ENCODE peak calls at places on chromosomes 6 and 20, in ten cellular contexts. One of them, this sample, is unnamed.

GRCh38 chr6:26473758-26474438 is 16.1 kb downstream of the BTN2A1 start:
- DNase-seq in sigmoid colon: peak; percentile 92
- DNase-seq in AG09319: peak; percentile 90
- DNase-seq in cardiac fibroblast: peak; percentile 96
- DNase-seq in HCT116: peak; percentile 83
- DNase-seq in AG10803: peak; percentile 96
- DNase-seq in osteocyte: no peak
- DNase-seq in HFF-Myc: peak; percentile 94
- DNase-seq in psoas muscle: peak; percentile 50
- DNase-seq in choroid plexus epithelial cell: peak; percentile 98
- DNase-seq in this sample: peak; percentile 79

GRCh38 chr6:130223508-130223907 is 757 bp upstream of the SAMD3 start:
- DNase-seq in sigmoid colon: no peak
- DNase-seq in AG09319: no peak
- DNase-seq in cardiac fibroblast: no peak
- DNase-seq in HCT116: no peak
- DNase-seq in AG10803: no peak
- DNase-seq in osteocyte: no peak
- DNase-seq in HFF-Myc: no peak
- DNase-seq in psoas muscle: no peak
- DNase-seq in choroid plexus epithelial cell: no peak
- DNase-seq in this sample: peak; percentile 43

GRCh38 chr6:28977351-28978136 is 27.6 kb downstream of the ZNF311 start:
- DNase-seq in sigmoid colon: no peak
- DNase-seq in AG09319: no peak
- DNase-seq in cardiac fibroblast: peak; percentile 68
- DNase-seq in HCT116: no peak
- DNase-seq in AG10803: peak; percentile 74
- DNase-seq in osteocyte: no peak
- DNase-seq in HFF-Myc: no peak
- DNase-seq in psoas muscle: peak; percentile 27
- DNase-seq in choroid plexus epithelial cell: peak; percentile 68
- DNase-seq in this sample: peak; percentile 41

GRCh38 chr6:136284909-136285308 is 4.7 kb downstream of the BCLAF1 start:
- DNase-seq in sigmoid colon: no peak
- DNase-seq in AG09319: no peak
- DNase-seq in cardiac fibroblast: peak; percentile 33
- DNase-seq in HCT116: no peak
- DNase-seq in AG10803: peak; percentile 44
- DNase-seq in osteocyte: no peak
- DNase-seq in HFF-Myc: peak; percentile 3
- DNase-seq in psoas muscle: no peak
- DNase-seq in choroid plexus epithelial cell: peak; percentile 56
- DNase-seq in this sample: no peak

GRCh38 chr6:41460742-41461336 is 85.3 kb upstream of the FOXP4 start:
- DNase-seq in sigmoid colon: no peak
- DNase-seq in AG09319: no peak
- DNase-seq in cardiac fibroblast: no peak
- DNase-seq in HCT116: peak; percentile 22
- DNase-seq in AG10803: no peak
- DNase-seq in osteocyte: no peak
- DNase-seq in HFF-Myc: no peak
- DNase-seq in psoas muscle: no peak
- DNase-seq in choroid plexus epithelial cell: peak; percentile 22
- DNase-seq in this sample: no peak

GRCh38 chr6:25883991-25884390 is 9.9 kb upstream of the SLC17A3 start:
- DNase-seq in sigmoid colon: no peak
- DNase-seq in AG09319: peak; percentile 73
- DNase-seq in cardiac fibroblast: peak; percentile 89
- DNase-seq in HCT116: no peak
- DNase-seq in AG10803: peak; percentile 83
- DNase-seq in osteocyte: no peak
- DNase-seq in HFF-Myc: no peak
- DNase-seq in psoas muscle: peak; percentile 17
- DNase-seq in choroid plexus epithelial cell: peak; percentile 85
- DNase-seq in this sample: no peak

GRCh38 chr6:15534970-15535369 is 127.9 kb downstream of the DTNBP1 start:
- DNase-seq in sigmoid colon: no peak
- DNase-seq in AG09319: no peak
- DNase-seq in cardiac fibroblast: no peak
- DNase-seq in HCT116: no peak
- DNase-seq in AG10803: no peak
- DNase-seq in osteocyte: peak; percentile 19
- DNase-seq in HFF-Myc: no peak
- DNase-seq in psoas muscle: no peak
- DNase-seq in choroid plexus epithelial cell: no peak
- DNase-seq in this sample: no peak

GRCh38 chr6:118872726-118873125 is 21.2 kb upstream of the ASF1A start:
- DNase-seq in sigmoid colon: no peak
- DNase-seq in AG09319: no peak
- DNase-seq in cardiac fibroblast: no peak
- DNase-seq in HCT116: no peak
- DNase-seq in AG10803: no peak
- DNase-seq in osteocyte: no peak
- DNase-seq in HFF-Myc: no peak
- DNase-seq in psoas muscle: no peak
- DNase-seq in choroid plexus epithelial cell: no peak
- DNase-seq in this sample: no peak

DNA sequence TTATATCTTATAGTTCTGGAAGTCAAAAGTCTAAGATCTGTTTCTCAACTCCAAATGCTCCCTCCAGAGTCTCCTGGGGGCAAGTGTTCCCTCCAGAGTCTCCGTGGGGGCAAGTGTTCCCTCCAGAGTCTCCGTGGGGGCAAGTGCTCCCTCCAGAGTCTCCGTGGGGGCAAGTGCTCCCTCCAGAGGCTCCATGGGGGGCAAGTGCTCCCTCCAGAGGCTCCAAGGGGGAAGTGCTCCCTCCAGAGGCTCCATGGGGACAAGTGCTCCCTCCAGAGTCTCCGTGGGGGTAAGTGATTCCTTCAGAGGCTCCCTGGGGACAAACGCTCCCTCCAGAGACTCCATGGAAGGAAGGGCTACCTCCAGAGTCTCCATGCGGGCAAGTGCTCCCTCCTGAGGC is 34.0 kb upstream of the THBS2 start:
- DNase-seq in sigmoid colon: no peak
- DNase-seq in AG09319: no peak
- DNase-seq in cardiac fibroblast: no peak
- DNase-seq in HCT116: no peak
- DNase-seq in AG10803: no peak
- DNase-seq in osteocyte: no peak
- DNase-seq in HFF-Myc: no peak
- DNase-seq in psoas muscle: no peak
- DNase-seq in choroid plexus epithelial cell: no peak
- DNase-seq in this sample: no peak
- TF ChIP-seq CTCF in sigmoid colon: no peak
- TF ChIP-seq CTCF in AG09319: no peak
- TF ChIP-seq CTCF in cardiac fibroblast: peak; percentile 2
- TF ChIP-seq CTCF in HCT116: peak; percentile 30
- TF ChIP-seq CTCF in AG10803: no peak
- TF ChIP-seq CTCF in osteocyte: no peak
- TF ChIP-seq CTCF in HFF-Myc: peak; percentile 17
- TF ChIP-seq CTCF in psoas muscle: no peak
- TF ChIP-seq CTCF in choroid plexus epithelial cell: peak; percentile 27
- TF ChIP-seq CTCF in this sample: no peak

DNA sequence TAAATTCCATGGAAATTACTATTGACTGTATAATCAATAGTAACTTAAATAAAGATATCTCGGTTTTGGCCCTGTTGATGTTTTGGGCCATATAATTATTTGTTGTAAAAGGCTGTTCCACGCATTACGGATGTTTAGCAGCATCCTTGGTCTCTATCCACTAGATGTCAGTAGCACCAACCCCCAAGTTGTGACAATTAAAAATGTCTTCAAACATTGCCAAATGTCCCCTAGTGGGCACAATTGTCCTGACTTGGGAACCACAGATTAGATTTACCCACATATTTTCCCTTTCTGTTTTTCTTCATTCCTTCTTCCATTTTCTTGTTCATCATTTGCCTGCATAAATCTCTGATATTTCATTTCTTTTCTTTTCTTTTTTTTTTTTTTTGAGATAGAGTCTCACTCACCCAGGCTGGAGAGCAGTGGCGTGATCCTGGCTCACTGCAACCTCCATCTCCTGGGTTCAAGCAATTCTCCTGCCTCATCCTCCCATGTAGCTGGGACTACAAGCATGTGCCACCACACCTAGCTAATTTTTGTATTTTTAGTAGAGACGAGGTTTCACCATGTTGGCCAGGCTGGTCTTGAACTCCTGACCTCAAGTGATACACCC is 13.6 kb upstream of the WFDC8 start:
- DNase-seq in sigmoid colon: no peak
- DNase-seq in AG09319: no peak
- DNase-seq in cardiac fibroblast: peak; percentile 29
- DNase-seq in HCT116: peak; percentile 83
- DNase-seq in AG10803: peak; percentile 30
- DNase-seq in osteocyte: no peak
- DNase-seq in HFF-Myc: peak; percentile 59
- DNase-seq in psoas muscle: no peak
- DNase-seq in choroid plexus epithelial cell: peak; percentile 59
- DNase-seq in this sample: peak; percentile 36
- TF ChIP-seq CTCF in sigmoid colon: no peak
- TF ChIP-seq CTCF in AG09319: peak; percentile 51
- TF ChIP-seq CTCF in cardiac fibroblast: peak; percentile 63
- TF ChIP-seq CTCF in HCT116: peak; percentile 97
- TF ChIP-seq CTCF in AG10803: peak; percentile 71
- TF ChIP-seq CTCF in osteocyte: peak; percentile 52
- TF ChIP-seq CTCF in HFF-Myc: peak; percentile 76
- TF ChIP-seq CTCF in psoas muscle: peak; percentile 9
- TF ChIP-seq CTCF in choroid plexus epithelial cell: peak; percentile 77
- TF ChIP-seq CTCF in this sample: peak; percentile 48

DNA sequence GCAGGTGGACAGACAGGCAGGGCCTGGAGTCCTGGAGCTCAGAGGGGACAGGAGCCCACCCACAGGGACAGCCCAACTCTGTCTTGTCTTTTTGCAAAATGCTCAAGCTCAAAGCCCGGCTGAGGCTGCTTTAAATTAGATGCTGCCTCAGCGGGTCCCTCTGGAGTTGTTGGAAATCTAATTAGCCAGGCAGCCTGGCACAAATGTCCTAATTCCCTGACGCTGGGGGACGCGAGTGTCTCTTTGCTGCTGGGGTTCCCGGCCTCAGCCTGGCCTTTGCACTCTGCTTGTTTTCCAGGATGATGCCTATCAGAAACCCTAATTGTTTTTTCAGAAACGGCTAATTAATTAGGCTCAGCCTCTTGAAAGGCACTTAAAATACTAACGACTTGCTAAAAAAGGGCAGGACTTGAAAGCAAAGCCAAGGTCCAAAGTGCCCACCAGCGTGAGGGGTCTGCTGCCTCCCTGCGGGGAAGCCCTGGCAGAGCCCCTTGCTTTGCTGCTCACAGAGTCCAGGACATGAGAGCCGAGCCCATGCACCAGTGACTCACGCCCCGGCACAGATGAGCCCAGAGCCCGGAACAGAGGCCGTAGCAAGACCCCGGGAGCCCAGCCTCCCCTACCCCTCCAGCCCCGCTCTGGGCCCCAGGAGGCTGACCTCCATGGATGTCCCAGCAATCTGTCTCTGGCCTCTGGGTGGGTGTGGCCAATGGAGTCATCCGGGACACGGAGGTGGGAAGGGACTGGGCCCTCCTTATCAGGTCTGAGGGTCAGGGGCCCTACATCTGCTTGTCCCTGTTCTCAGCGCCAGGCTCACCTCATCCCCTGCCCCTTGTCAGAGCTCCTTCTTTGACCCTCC is 46.0 kb upstream of the BHLHE23 start:
- DNase-seq in sigmoid colon: peak; percentile 54
- DNase-seq in AG09319: no peak
- DNase-seq in cardiac fibroblast: no peak
- DNase-seq in HCT116: no peak
- DNase-seq in AG10803: no peak
- DNase-seq in osteocyte: no peak
- DNase-seq in HFF-Myc: no peak
- DNase-seq in psoas muscle: no peak
- DNase-seq in choroid plexus epithelial cell: no peak
- DNase-seq in this sample: no peak
- TF ChIP-seq CTCF in sigmoid colon: no peak
- TF ChIP-seq CTCF in AG09319: no peak
- TF ChIP-seq CTCF in cardiac fibroblast: no peak
- TF ChIP-seq CTCF in HCT116: no peak
- TF ChIP-seq CTCF in AG10803: no peak
- TF ChIP-seq CTCF in osteocyte: no peak
- TF ChIP-seq CTCF in HFF-Myc: no peak
- TF ChIP-seq CTCF in psoas muscle: no peak
- TF ChIP-seq CTCF in choroid plexus epithelial cell: no peak
- TF ChIP-seq CTCF in this sample: no peak

GRCh38 chr6:80541886-80542285 is 435.4 kb downstream of the BCKDHB start:
- DNase-seq in sigmoid colon: no peak
- DNase-seq in AG09319: no peak
- DNase-seq in cardiac fibroblast: no peak
- DNase-seq in HCT116: no peak
- DNase-seq in AG10803: no peak
- DNase-seq in osteocyte: no peak
- DNase-seq in HFF-Myc: no peak
- DNase-seq in psoas muscle: no peak
- DNase-seq in choroid plexus epithelial cell: no peak
- DNase-seq in this sample: no peak

GRCh38 chr6:80544500-80545055 is 438.1 kb downstream of the BCKDHB start:
- DNase-seq in sigmoid colon: no peak
- DNase-seq in AG09319: no peak
- DNase-seq in cardiac fibroblast: no peak
- DNase-seq in HCT116: no peak
- DNase-seq in AG10803: peak; percentile 51
- DNase-seq in osteocyte: no peak
- DNase-seq in HFF-Myc: no peak
- DNase-seq in psoas muscle: no peak
- DNase-seq in choroid plexus epithelial cell: no peak
- DNase-seq in this sample: no peak

GRCh38 chr6:80543151-80543550 is 436.7 kb downstream of the BCKDHB start:
- DNase-seq in sigmoid colon: no peak
- DNase-seq in AG09319: no peak
- DNase-seq in cardiac fibroblast: no peak
- DNase-seq in HCT116: no peak
- DNase-seq in AG10803: no peak
- DNase-seq in osteocyte: no peak
- DNase-seq in HFF-Myc: no peak
- DNase-seq in psoas muscle: no peak
- DNase-seq in choroid plexus epithelial cell: no peak
- DNase-seq in this sample: no peak

GRCh38 chr6:80545323-80545722 is 438.9 kb downstream of the BCKDHB start:
- DNase-seq in sigmoid colon: no peak
- DNase-seq in AG09319: no peak
- DNase-seq in cardiac fibroblast: no peak
- DNase-seq in HCT116: no peak
- DNase-seq in AG10803: no peak
- DNase-seq in osteocyte: no peak
- DNase-seq in HFF-Myc: no peak
- DNase-seq in psoas muscle: no peak
- DNase-seq in choroid plexus epithelial cell: no peak
- DNase-seq in this sample: no peak

DNA sequence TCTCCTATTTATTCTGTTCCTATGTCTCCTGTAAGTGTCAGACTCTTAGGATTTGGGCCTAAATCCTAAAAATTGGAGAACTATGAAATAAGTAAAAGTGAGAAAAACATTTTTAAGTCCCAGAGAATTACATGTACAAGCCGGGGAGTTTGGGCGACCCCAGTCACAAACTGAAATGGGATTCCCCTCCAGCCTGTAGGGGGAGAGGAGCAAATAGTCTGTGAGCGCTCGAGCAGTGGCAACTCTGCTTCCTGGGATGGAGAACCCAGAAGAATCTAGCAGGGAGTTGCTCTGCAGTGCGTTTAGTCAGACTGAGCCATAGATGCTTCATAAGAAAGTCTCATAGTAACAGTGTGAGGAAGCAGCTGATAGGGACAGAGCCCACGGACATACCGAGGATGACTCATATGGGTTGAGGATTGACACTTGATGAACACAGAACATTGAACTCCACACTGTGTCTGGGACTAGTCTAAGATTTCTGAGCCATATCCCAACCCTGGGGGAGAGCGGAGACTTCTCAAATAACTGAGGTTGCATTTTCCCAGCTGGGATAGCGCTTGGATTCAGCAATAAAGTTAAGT is 437.2 kb downstream of the BCKDHB start:
- DNase-seq in sigmoid colon: no peak
- DNase-seq in AG09319: no peak
- DNase-seq in cardiac fibroblast: peak; percentile 61
- DNase-seq in HCT116: no peak
- DNase-seq in AG10803: peak; percentile 53
- DNase-seq in osteocyte: no peak
- DNase-seq in HFF-Myc: no peak
- DNase-seq in psoas muscle: no peak
- DNase-seq in choroid plexus epithelial cell: peak; percentile 84
- DNase-seq in this sample: no peak
- TF ChIP-seq CTCF in sigmoid colon: no peak
- TF ChIP-seq CTCF in AG09319: no peak
- TF ChIP-seq CTCF in cardiac fibroblast: peak; percentile 35
- TF ChIP-seq CTCF in HCT116: peak; percentile 22
- TF ChIP-seq CTCF in AG10803: peak; percentile 2
- TF ChIP-seq CTCF in osteocyte: no peak
- TF ChIP-seq CTCF in HFF-Myc: no peak
- TF ChIP-seq CTCF in psoas muscle: no peak
- TF ChIP-seq CTCF in choroid plexus epithelial cell: peak; percentile 27
- TF ChIP-seq CTCF in this sample: no peak

This sample was measured in GM13976.